ENCODE peak calls at places on chromosome X, in eight cellular contexts. Y is stomach, A is HepG2, W is H1, L is A549, J is ovary, D is tibial nerve, T is suprapubic skin. U is an unnamed sample.

GRCh38 chrX:40099046-40099968 is 1.5 kb upstream of the BCOR start:
- DNase-seq in T (no peak), Y (no peak), D (no peak), A (no peak), L (no peak), J (peak; percentile 60), W (peak; percentile 63), U (peak; percentile 70)

GRCh38 chrX:51802917-51803688 is 59.9 kb downstream of the GSPT2 start:
- DNase-seq in Y (peak; percentile 57), L (peak; percentile 86), D (no peak), W (peak; percentile 58), T (no peak), J (peak; percentile 40), A (peak; percentile 1), U (peak; percentile 53)

GRCh38 chrX:134144231-134144630 is 92.8 kb upstream of the CCDC160 start:
- DNase-seq in L (peak; percentile 8), D (no peak), A (peak; percentile 25), T (no peak), W (no peak), Y (no peak), J (no peak), U (peak; percentile 5)

GRCh38 chrX:47218920-47219815 is 687 bp downstream of the CDK16 start:
- DNase-seq in Y (no peak), J (peak; percentile 79), D (no peak), A (no peak), W (peak; percentile 55), L (peak; percentile 29), T (no peak), U (peak; percentile 71)

GRCh38 chrX:134537179-134537945 is 77.4 kb downstream of the HPRT1 start:
- DNase-seq in Y (no peak), T (no peak), L (peak; percentile 92), A (peak; percentile 7), D (no peak), W (no peak), J (no peak), U (no peak)

GRCh38 chrX:111823068-111823467 is 52.9 kb upstream of the TRPC5OS start:
- DNase-seq in L (peak; percentile 16), T (no peak), J (no peak), W (peak; percentile 61), Y (no peak), D (no peak), A (no peak), U (peak; percentile 40)

GRCh38 chrX:19630776-19631707 is 115.7 kb upstream of the MAP3K15 start:
- DNase-seq in A (no peak), D (no peak), W (no peak), Y (no peak), T (no peak), J (no peak), L (no peak), U (no peak)

GRCh38 chrX:106802063-106802387 is 448 bp upstream of the TBC1D8B start:
- DNase-seq in Y (no peak), W (no peak), T (no peak), L (no peak), D (no peak), J (no peak), A (peak; percentile 3), U (no peak)

GRCh38 chrX:21944136-21944615 is 3.7 kb downstream of the SMS start:
- DNase-seq in L (no peak), W (no peak), D (no peak), J (no peak), A (no peak), T (no peak), Y (no peak), U (no peak)

GRCh38 chrX:63784346-63784901 is 590 bp downstream of the ARHGEF9 start:
- DNase-seq in J (peak; percentile 21), T (no peak), W (no peak), D (no peak), L (no peak), A (no peak), Y (no peak), U (no peak)

DNA sequence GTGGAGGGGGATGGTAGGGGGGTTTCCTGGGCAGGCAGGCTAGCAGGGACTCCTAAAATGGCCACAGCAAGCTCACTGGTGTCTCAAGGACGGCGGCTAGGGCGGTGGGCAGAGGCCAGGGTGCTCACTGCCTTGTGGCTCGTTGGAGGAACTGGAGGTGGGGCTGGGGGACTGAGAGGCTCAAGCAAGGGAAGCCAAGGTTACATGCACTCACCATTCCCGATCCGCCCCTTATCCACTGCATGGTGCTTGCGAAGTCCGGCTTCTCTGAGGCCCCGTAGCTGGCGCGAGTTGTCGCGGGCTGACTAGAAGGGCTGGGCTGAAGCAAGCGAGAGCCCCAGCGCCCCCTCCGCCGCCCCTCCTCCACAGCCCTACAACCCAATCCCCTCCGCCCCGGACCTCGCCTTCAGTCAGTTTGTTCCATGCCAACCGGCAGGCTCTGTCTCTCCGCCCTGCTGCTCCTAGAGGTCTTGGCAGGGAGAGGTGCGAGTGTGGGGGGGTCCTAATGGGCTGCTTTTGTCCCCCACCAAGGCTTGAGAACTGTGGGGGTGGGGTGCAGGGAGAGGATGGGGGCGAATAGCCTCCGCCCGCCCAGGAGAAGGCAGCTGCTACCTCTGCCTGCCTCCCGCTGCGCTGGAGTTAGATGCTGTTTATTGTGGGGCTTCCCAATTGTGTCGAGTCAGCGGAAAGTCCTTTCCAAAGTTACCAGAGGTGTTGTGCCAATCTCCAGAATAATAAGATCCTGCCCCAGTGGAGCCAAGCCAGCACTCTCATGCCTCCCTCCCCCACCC is at the start of gene ARHGEF9:
- DNase-seq in T (no peak), Y (peak; percentile 26), A (no peak), D (no peak), J (peak; percentile 46), W (peak; percentile 71), L (no peak), U (peak; percentile 69)
- TF ChIP-seq EP300 in T (no peak), Y (no peak), A (no peak), D (no peak), J (no peak), W (no peak), L (no peak), U (no peak)

GRCh38 chrX:132809581-132809980 is 148.8 kb downstream of the HS6ST2 start:
- DNase-seq in L (no peak), W (no peak), D (no peak), J (no peak), Y (no peak), A (no peak), T (no peak), U (no peak)

GRCh38 chrX:132810964-132811712 is 147.3 kb downstream of the HS6ST2 start:
- DNase-seq in Y (no peak), A (no peak), T (no peak), L (no peak), D (no peak), J (no peak), W (no peak), U (no peak)

GRCh38 chrX:132815643-132816042 is 142.8 kb downstream of the HS6ST2 start:
- DNase-seq in J (no peak), W (no peak), D (no peak), T (no peak), Y (no peak), L (no peak), A (no peak), U (no peak)

GRCh38 chrX:132807411-132808030 is 150.9 kb downstream of the HS6ST2 start:
- DNase-seq in J (no peak), D (no peak), W (no peak), L (no peak), A (no peak), Y (no peak), T (no peak), U (no peak)

GRCh38 chrX:132810488-132810887 is 147.9 kb downstream of the HS6ST2 start:
- DNase-seq in J (no peak), W (no peak), A (no peak), D (no peak), L (no peak), T (no peak), Y (no peak), U (no peak)
- TF ChIP-seq EP300 in J (no peak), W (no peak), A (no peak), D (no peak), L (no peak), T (no peak), Y (no peak), U (no peak)

GRCh38 chrX:118802857-118803256 is 20.8 kb upstream of the ZCCHC12 start:
- DNase-seq in W (no peak), T (no peak), A (no peak), Y (no peak), J (no peak), D (no peak), L (no peak), U (no peak)
- TF ChIP-seq EP300 in W (no peak), T (no peak), A (no peak), Y (no peak), J (no peak), D (no peak), L (no peak), U (no peak)

DNA sequence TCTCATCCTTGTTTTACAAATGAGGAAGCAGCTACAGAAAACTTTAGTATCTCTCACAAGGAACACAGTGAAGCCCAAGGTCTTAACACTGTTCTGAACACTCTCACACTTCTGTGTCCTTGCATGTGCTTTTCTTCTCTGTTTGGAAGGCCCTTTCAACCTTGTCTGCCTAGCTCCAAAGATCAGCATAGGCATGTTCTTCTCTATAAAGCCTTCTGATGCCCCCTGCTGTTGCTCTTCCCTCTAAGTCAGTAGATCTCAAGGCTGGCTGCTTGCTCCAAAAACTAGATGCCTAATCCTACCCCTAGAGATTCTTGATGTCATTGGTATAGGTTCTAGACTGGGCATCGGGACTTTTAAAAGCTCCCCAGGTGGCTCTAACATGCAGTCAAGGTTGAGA is 5.9 kb downstream of the APOO start:
- DNase-seq in L (peak; percentile 92), T (no peak), A (peak; percentile 77), J (peak; percentile 33), Y (peak; percentile 39), D (peak; percentile 13), W (no peak), U (peak; percentile 49)
- TF ChIP-seq EP300 in L (no peak), T (no peak), A (no peak), J (no peak), Y (no peak), D (peak; percentile 59), W (no peak), U (no peak)

DNA sequence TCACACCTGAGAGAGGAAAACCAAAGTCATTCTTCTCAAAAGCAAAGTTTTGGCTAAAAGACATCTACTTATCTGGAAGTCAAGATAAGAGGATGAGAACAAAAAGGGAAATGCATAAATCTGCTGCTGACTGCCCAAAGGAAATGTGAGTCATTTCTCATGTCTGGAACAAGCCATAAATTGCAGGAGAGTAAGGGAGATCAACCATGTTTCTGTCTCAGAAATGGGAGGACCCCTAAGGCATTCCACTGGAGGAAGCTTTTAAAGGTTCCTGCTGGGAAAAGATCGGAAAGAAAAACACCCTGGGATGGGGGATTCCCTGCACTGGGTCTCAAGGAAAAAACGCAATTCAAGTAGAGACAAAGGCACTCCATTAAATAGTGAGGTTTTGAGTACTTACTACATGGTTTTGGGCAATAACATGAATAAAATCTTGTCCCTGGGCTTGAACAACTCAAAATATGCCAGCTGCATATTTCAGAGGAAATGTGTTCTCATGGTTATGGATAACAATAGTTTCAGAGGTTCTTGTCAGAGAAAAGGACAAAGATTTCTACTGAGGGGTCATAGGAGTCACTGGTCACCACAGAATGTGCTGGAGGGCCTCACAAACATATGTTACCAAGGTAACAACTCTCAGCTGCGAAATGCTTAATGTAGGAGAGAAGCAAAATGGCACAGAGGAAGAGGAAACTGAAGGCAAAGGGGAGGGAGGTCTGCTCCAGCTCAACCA is 19.3 kb downstream of the GPR143 start:
- DNase-seq in D (no peak), L (no peak), T (no peak), A (no peak), Y (no peak), J (no peak), W (no peak), U (no peak)
- TF ChIP-seq EP300 in D (no peak), L (no peak), T (no peak), A (no peak), Y (no peak), J (no peak), W (no peak), U (no peak)

GRCh38 chrX:11478971-11479370 is 185.8 kb downstream of the AMELX start:
- DNase-seq in T (no peak), W (no peak), A (no peak), J (no peak), L (no peak), D (no peak), Y (no peak), U (no peak)
- TF ChIP-seq EP300 in T (no peak), W (no peak), A (no peak), J (no peak), L (no peak), D (no peak), Y (no peak), U (no peak)

U was measured in SK-N-SH.